ENCODE peak calls at places on chromosomes 2 and 18, in four cellular contexts. L is GM23248, S is K562, M is fibroblast of lung. J is an unnamed sample.

GRCh38 chr2:106097370-106098000 is 96.6 kb downstream of the UXS1 start:
- DNase-seq in L (no peak), S (no peak), M (no peak), J (no peak)

GRCh38 chr18:33076601-33077000 is 303.8 kb upstream of the KLHL14 start:
- DNase-seq in L (no peak), S (no peak), M (no peak), J (no peak)

GRCh38 chr18:8826971-8827370 is 121.6 kb downstream of the MTCL1 start:
- DNase-seq in L (no peak), S (no peak), M (no peak), J (no peak)

GRCh38 chr2:235851841-235852527 is 316.2 kb downstream of the GBX2 start:
- DNase-seq in L (no peak), S (no peak), M (no peak), J (no peak)

GRCh38 chr2:170873035-170873692 is 55.9 kb upstream of the GORASP2 start:
- DNase-seq in L (peak; percentile 79), S (peak; percentile 90), M (peak; percentile 59), J (peak; percentile 37)

GRCh38 chr2:150618215-150618905 is 130.9 kb upstream of the RND3 start:
- DNase-seq in L (peak; percentile 49), S (no peak), M (peak; percentile 70), J (no peak)

GRCh38 chr18:5294618-5295230 is 802 bp downstream of the ZBTB14 start:
- DNase-seq in L (no peak), S (peak; percentile 13), M (peak; percentile 66), J (no peak)

GRCh38 chr18:35127201-35127600 is 86.0 kb downstream of the MAPRE2 start:
- DNase-seq in L (no peak), S (peak; percentile 35), M (no peak), J (no peak)

GRCh38 chr2:218345491-218346176 is 11.0 kb upstream of the CATIP start:
- DNase-seq in L (no peak), S (no peak), M (no peak), J (no peak)

GRCh38 chr2:227147023-227147422 is 17.0 kb downstream of the COL4A4 start:
- DNase-seq in L (peak; percentile 47), S (no peak), M (peak; percentile 40), J (no peak)

GRCh38 chr2:118856978-118857676 is 9.7 kb upstream of the EN1 start:
- DNase-seq in L (no peak), S (no peak), M (no peak), J (no peak)

GRCh38 chr18:58900015-58900649 is 35.5 kb downstream of the ZNF532 start:
- DNase-seq in L (no peak), S (no peak), M (no peak), J (no peak)

GRCh38 chr2:24238158-24238557 is 63.3 kb downstream of the FAM228A start:
- DNase-seq in L (no peak), S (no peak), M (no peak), J (no peak)

GRCh38 chr18:77081387-77081773 is 51.2 kb downstream of the MBP start:
- DNase-seq in L (peak; percentile 55), S (no peak), M (peak; percentile 93), J (no peak)

GRCh38 chr2:20455076-20455587 is 8.3 kb downstream of the RHOB start:
- DNase-seq in L (no peak), S (no peak), M (no peak), J (no peak)

GRCh38 chr2:73284296-73285161 is at the start of gene FBXO41:
- DNase-seq in L (peak; percentile 48), S (peak; percentile 88), M (peak; percentile 30), J (no peak)

GRCh38 chr2:106885981-106886915 is at the start of gene ST6GAL2:
- DNase-seq in L (peak; percentile 39), S (no peak), M (peak; percentile 30), J (no peak)

GRCh38 chr2:133262888-133263287 is 305.4 kb downstream of the NCKAP5 start:
- DNase-seq in L (peak; percentile 25), S (no peak), M (no peak), J (no peak)

GRCh38 chr2:196266351-196266750 is 95.0 kb upstream of the STK17B start:
- DNase-seq in L (no peak), S (no peak), M (no peak), J (no peak)

GRCh38 chr2:20013061-20013721 is 723 bp upstream of the MATN3 start:
- DNase-seq in L (no peak), S (no peak), M (no peak), J (peak; percentile 48)

GRCh38 chr2:120826260-120826648 is 90.6 kb downstream of the GLI2 start:
- DNase-seq in L (no peak), S (no peak), M (no peak), J (no peak)

GRCh38 chr18:10113156-10114022 is 199.6 kb downstream of the VAPA start:
- DNase-seq in L (no peak), S (no peak), M (no peak), J (peak; percentile 30)

GRCh38 chr2:29628882-29629281 is 292.5 kb downstream of the ALK start:
- DNase-seq in L (no peak), S (no peak), M (peak; percentile 36), J (no peak)

GRCh38 chr2:148824190-148824589 is 50.8 kb upstream of the KIF5C start:
- DNase-seq in L (no peak), S (no peak), M (no peak), J (no peak)

GRCh38 chr2:28068098-28068497 is 177.6 kb downstream of the BABAM2 start:
- DNase-seq in L (no peak), S (no peak), M (no peak), J (peak; percentile 91)

GRCh38 chr2:63060079-63060482 is 9.5 kb downstream of the OTX1 start:
- DNase-seq in L (peak; percentile 42), S (no peak), M (no peak), J (no peak)
- TF ChIP-seq EZH2 in L (no peak), S (no peak), M (no peak), J (no peak)

GRCh38 chr2:33785201-33786106 is 186.4 kb upstream of the FAM98A start:
- DNase-seq in L (peak; percentile 33), S (no peak), M (peak; percentile 72), J (no peak)

GRCh38 chr2:33784488-33784887 is 185.4 kb upstream of the FAM98A start:
- DNase-seq in L (peak; percentile 32), S (no peak), M (no peak), J (no peak)

GRCh38 chr2:33786881-33787280 is 187.8 kb upstream of the FAM98A start:
- DNase-seq in L (peak; percentile 25), S (no peak), M (no peak), J (no peak)

GRCh38 chr2:33777791-33778190 is 178.7 kb upstream of the FAM98A start:
- DNase-seq in L (peak; percentile 72), S (no peak), M (peak; percentile 47), J (no peak)

GRCh38 chr2:33782395-33783239 is 183.5 kb upstream of the FAM98A start:
- DNase-seq in L (no peak), S (no peak), M (no peak), J (no peak)
- H3K4me3 ChIP-seq in L (no peak overlapping the region), S (no peak overlapping the region), M (no peak overlapping the region), J (no peak overlapping the region)

GRCh38 chr2:232802096-232802495 is 25.7 kb upstream of the KCNJ13 start:
- DNase-seq in L (no peak), S (no peak), M (no peak), J (no peak)
- TF ChIP-seq EZH2 in L (no peak), S (no peak), M (no peak), J (no peak)

GRCh38 chr2:25340340-25340886 is 1.3 kb downstream of the DNMT3A start:
- DNase-seq in L (peak; percentile 49), S (peak; percentile 64), M (no peak), J (no peak)

GRCh38 chr2:25341031-25341727 is 546 bp downstream of the DNMT3A start:
- DNase-seq in L (peak; percentile 39), S (peak; percentile 65), M (no peak), J (no peak)

GRCh38 chr2:25342372-25343186 is 854 bp upstream of the DNMT3A start:
- DNase-seq in L (peak; percentile 90), S (peak; percentile 88), M (peak; percentile 81), J (no peak)

GRCh38 chr2:25341753-25342371 is at the start of gene DNMT3A:
- DNase-seq in L (peak; percentile 79), S (peak; percentile 74), M (peak; percentile 68), J (no peak)

DNA sequence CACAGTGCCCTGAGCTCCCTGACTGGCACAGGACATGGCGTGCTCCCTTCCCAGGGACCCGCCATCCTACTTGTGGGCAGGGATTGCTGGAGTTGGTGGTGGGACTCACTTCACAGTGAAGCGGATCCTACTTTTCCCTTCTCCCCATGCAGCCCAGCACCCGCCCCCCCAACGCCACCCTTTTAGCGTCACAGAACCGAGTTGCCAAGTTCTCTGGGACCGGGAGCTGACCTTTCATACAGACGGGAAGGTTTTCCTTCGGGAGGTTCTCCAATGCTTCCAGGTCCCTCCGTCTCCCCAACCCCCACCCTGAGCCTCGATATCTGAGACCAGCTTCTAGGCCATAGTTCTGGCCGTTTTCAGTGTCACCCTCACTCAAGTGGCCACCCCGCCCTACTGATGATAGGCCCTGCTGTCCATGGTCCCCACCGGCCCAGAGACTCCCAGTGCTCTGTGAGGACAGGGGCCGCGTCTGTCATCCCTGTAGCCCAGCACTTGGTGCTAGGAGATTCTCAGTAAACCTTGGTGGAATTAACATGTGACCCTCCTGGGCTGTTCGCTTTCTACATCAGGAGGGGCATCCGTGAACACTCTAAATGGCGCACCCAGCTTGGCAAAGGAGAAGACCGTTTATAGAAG is 1.6 kb upstream of the DNMT3A start:
- DNase-seq in L (no peak), S (no peak), M (no peak), J (no peak)
- H3K4me3 ChIP-seq in L (no peak overlapping the region), S (no peak overlapping the region), M (no peak overlapping the region), J (no peak overlapping the region)

DNA sequence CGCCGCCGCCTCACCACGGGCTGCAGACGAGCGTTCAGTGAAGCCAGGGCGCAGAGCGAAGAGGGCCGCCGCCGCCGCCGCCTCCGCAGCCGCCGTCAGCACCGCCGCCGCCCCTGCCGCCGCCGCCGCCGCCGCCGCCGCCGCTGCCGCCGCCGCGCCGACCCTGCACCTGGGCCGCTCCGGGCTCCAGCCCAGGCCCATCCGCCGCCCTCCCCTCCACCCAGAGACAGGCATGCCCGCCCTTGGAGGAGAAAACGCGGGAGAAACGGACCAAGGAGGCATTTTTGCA is 3.0 kb downstream of the POU3F3 start:
- DNase-seq in L (no peak), S (no peak), M (no peak), J (no peak)
- TF ChIP-seq EZH2 in L (no peak), S (no peak), M (no peak), J (no peak)

GRCh38 chr2:240818293-240818542 is 1.8 kb downstream of the KIF1A start:
- DNase-seq in L (no peak), S (no peak), M (no peak), J (no peak)
- H3K4me3 ChIP-seq in L (no peak overlapping the region), S (no peak overlapping the region), M (no peak overlapping the region), J (peak overlapping the region; percentile 76)

GRCh38 chr2:86622409-86622877 is 1.2 kb downstream of the RNF103 start:
- DNase-seq in L (peak; percentile 63), S (peak; percentile 31), M (peak; percentile 16), J (no peak)

GRCh38 chr2:86625096-86625495 is 1.4 kb upstream of the RNF103 start:
- DNase-seq in L (no peak), S (no peak), M (no peak), J (no peak)

GRCh38 chr2:86621290-86621943 is 2.2 kb downstream of the RNF103 start:
- DNase-seq in L (peak; percentile 39), S (no peak), M (peak; percentile 23), J (no peak)

GRCh38 chr2:86623549-86624547 is at the start of gene RNF103:
- DNase-seq in L (peak; percentile 98), S (peak; percentile 91), M (peak; percentile 89), J (no peak)

GRCh38 chr2:86622878-86623548 is 652 bp downstream of the RNF103 start:
- DNase-seq in L (peak; percentile 69), S (peak; percentile 76), M (no peak), J (no peak)
- TF ChIP-seq EZH2 in L (no peak), S (no peak), M (no peak), J (no peak)